ENCODE peak calls at places on chromosomes 4 and X, in five cellular contexts. V is MM.1S, P is HTR-8/SVneo, A is NAMALWA, S is T1000. L is an unnamed sample.

GRCh38 chrX:35886135-35886534 is 33.4 kb upstream of the CFAP47 start:
- DNase-seq in V (no peak), P (no peak), A (no peak), S (no peak), L (no peak)

GRCh38 chr4:173014113-173014558 is 154.5 kb upstream of the GALNT7 start:
- DNase-seq in V (no peak), P (peak), A (no peak), S (no peak), L (no peak)

GRCh38 chrX:150547511-150548115 is 20.8 kb upstream of the MTM1 start:
- DNase-seq in V (peak), P (no peak), A (no peak), S (no peak), L (no peak)

GRCh38 chr4:687048-687974 is 1.6 kb downstream of the SLC49A3 start:
- DNase-seq in V (no peak), P (peak), A (no peak), S (peak), L (no peak)

GRCh38 chrX:71991164-71991563 is 80.5 kb downstream of the NHSL2 start:
- DNase-seq in V (no peak), P (no peak), A (no peak), S (no peak), L (no peak)

GRCh38 chr4:102616661-102617060 is 115.5 kb downstream of the NFKB1 start:
- DNase-seq in V (peak), P (no peak), A (peak), S (no peak), L (no peak)

GRCh38 chr4:179569549-179569948 is 2127.3 kb upstream of the AGA start:
- DNase-seq in V (no peak), P (no peak), A (no peak), S (no peak), L (no peak)

GRCh38 chrX:40130207-40130606 is 32.4 kb upstream of the BCOR start:
- DNase-seq in V (no peak), P (peak), A (no peak), S (no peak), L (no peak)

GRCh38 chr4:94131212-94131611 is 76.5 kb upstream of the SMARCAD1 start:
- DNase-seq in V (no peak), P (no peak), A (no peak), S (no peak), L (no peak)

GRCh38 chrX:109709129-109709631 is 23.9 kb downstream of the ACSL4 start:
- DNase-seq in V (peak), P (no peak), A (peak), S (no peak), L (no peak)

GRCh38 chrX:104750146-104750699 is 184.2 kb downstream of the IL1RAPL2 start:
- DNase-seq in V (no peak), P (no peak), A (no peak), S (no peak), L (no peak)

GRCh38 chr4:3290889-3291321 is 1.9 kb upstream of the RGS12 start:
- DNase-seq in V (no peak), P (no peak), A (no peak), S (no peak), L (no peak)

L was measured in NCI-H1417 treated with DMSO at 0.1 percent for 48 hours.